ENCODE peak calls at places on chromosomes 5 and 9, in seven cellular contexts. S is upper lobe of left lung, Y is sigmoid colon, M is tibial nerve, F is GM12878, I is SK-N-SH, J is transverse colon. O is an unnamed sample.

GRCh38 chr5:14790220-14790619 is 81.4 kb downstream of the ANKH start:
- DNase-seq in S (no peak), Y (no peak), M (no peak), J (no peak), F (no peak), I (no peak), O (no peak)

GRCh38 chr5:68745459-68745858 is 348.4 kb upstream of the SLC30A5 start:
- DNase-seq in S (no peak), M (no peak), J (no peak), Y (no peak), F (no peak), I (no peak), O (no peak)

GRCh38 chr9:28774433-28775029 is 1201.2 kb upstream of the C9orf72 start:
- DNase-seq in Y (no peak), S (no peak), M (no peak), F (no peak), I (peak; percentile 34), J (no peak), O (no peak)

GRCh38 chr9:97386733-97387503 is 25.0 kb upstream of the TDRD7 start:
- DNase-seq in M (peak; percentile 73), S (peak; percentile 54), Y (no peak), F (no peak), J (peak; percentile 78), I (peak; percentile 89), O (peak; percentile 73)

GRCh38 chr5:31463341-31463740 is 68.6 kb downstream of the DROSHA start:
- DNase-seq in I (no peak), F (no peak), S (no peak), M (no peak), Y (no peak), J (no peak), O (no peak)

GRCh38 chr5:58502032-58502431 is 10.8 kb downstream of the GAPT start:
- DNase-seq in I (no peak), Y (no peak), M (no peak), J (no peak), S (no peak), F (no peak), O (no peak)

GRCh38 chr9:133403766-133404439 is 13.9 kb downstream of the REXO4 start:
- DNase-seq in Y (no peak), J (peak; percentile 66), M (no peak), I (peak; percentile 57), F (no peak), S (peak; percentile 71), O (peak; percentile 74)

GRCh38 chr5:143080407-143080806 is 310.2 kb downstream of the ARHGAP26 start:
- DNase-seq in S (no peak), Y (no peak), F (no peak), I (no peak), M (no peak), J (peak; percentile 47), O (no peak)

GRCh38 chr5:2906302-2907090 is 155.0 kb upstream of the IRX2 start:
- DNase-seq in M (no peak), I (no peak), Y (no peak), J (no peak), S (no peak), F (no peak), O (no peak)

GRCh38 chr5:121144764-121145163 is 680.7 kb downstream of the PRR16 start:
- DNase-seq in F (no peak), Y (no peak), S (no peak), I (no peak), J (no peak), M (no peak), O (no peak)

GRCh38 chr5:35815089-35815936 is 41.4 kb upstream of the IL7R start:
- DNase-seq in Y (no peak), F (no peak), M (no peak), I (peak; percentile 27), S (no peak), J (no peak), O (no peak)

GRCh38 chr5:116502616-116503015 is 72.0 kb downstream of the SEMA6A start:
- DNase-seq in Y (peak; percentile 78), J (no peak), M (peak; percentile 8), S (no peak), F (no peak), I (no peak), O (no peak)

GRCh38 chr5:33905381-33905780 is 13.6 kb upstream of the ADAMTS12 start:
- DNase-seq in M (no peak), Y (no peak), S (no peak), I (no peak), F (no peak), J (no peak), O (no peak)

GRCh38 chr5:163105456-163105855 is 331.9 kb upstream of the CCNG1 start:
- DNase-seq in J (no peak), F (no peak), I (no peak), S (no peak), M (no peak), Y (no peak), O (no peak)

GRCh38 chr5:163104496-163104895 is 332.9 kb upstream of the CCNG1 start:
- DNase-seq in M (no peak), S (no peak), I (no peak), Y (no peak), J (no peak), F (no peak), O (no peak)

GRCh38 chr5:163108351-163108750 is 329.0 kb upstream of the CCNG1 start:
- DNase-seq in M (no peak), J (no peak), F (no peak), I (no peak), S (no peak), Y (no peak), O (no peak)

GRCh38 chr5:163106098-163106497 is 331.3 kb upstream of the CCNG1 start:
- DNase-seq in F (no peak), S (no peak), M (no peak), Y (no peak), J (no peak), I (no peak), O (no peak)
- TF ChIP-seq EP300 in F (no peak), S (no peak), M (no peak), Y (no peak), J (no peak), I (no peak), O (no peak)

GRCh38 chr9:135448570-135449180 is 30.9 kb upstream of the PPP1R26 start:
- DNase-seq in I (peak; percentile 9), M (no peak), J (no peak), Y (no peak), S (no peak), F (no peak), O (no peak)
- TF ChIP-seq EP300 in I (no peak), M (no peak), J (no peak), Y (no peak), S (no peak), F (no peak), O (no peak)

GRCh38 chr9:129554649-129555048 is 66.3 kb downstream of the C9orf50 start:
- DNase-seq in J (no peak), M (no peak), Y (no peak), S (no peak), F (no peak), I (no peak), O (no peak)
- TF ChIP-seq EP300 in J (no peak), M (no peak), Y (no peak), S (no peak), F (no peak), I (no peak), O (no peak)

GRCh38 chr5:92144824-92145223 is 761.7 kb upstream of the ARRDC3 start:
- DNase-seq in F (no peak), J (no peak), Y (no peak), M (no peak), S (no peak), I (no peak), O (no peak)

GRCh38 chr5:92147263-92147662 is 764.1 kb upstream of the ARRDC3 start:
- DNase-seq in S (no peak), M (no peak), J (no peak), Y (no peak), F (no peak), I (no peak), O (no peak)

GRCh38 chr5:92145852-92146251 is 762.7 kb upstream of the ARRDC3 start:
- DNase-seq in S (no peak), I (no peak), M (no peak), J (no peak), Y (no peak), F (no peak), O (no peak)

DNA sequence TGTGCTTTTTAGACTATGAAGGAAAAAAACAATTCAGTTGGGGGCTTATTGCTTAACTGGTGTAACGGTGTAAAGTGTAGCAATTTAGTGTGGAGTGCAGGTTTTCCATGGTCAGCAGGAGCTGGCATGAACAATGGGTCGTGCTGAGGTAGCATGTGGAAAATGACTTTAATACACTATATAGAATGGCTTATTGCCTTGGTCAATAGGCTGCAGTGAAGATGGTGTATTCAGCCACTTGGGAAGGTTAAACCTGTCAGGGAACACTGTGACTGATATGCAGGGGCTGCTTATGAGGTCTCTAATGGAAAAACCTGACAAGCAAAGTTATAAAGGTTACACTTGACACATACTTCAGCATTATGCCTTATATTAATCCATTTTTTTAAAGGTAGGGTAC is 764.7 kb upstream of the ARRDC3 start:
- DNase-seq in S (no peak), J (no peak), Y (no peak), M (no peak), F (no peak), I (no peak), O (no peak)
- TF ChIP-seq EP300 in S (no peak), J (no peak), Y (no peak), M (no peak), F (no peak), I (no peak), O (no peak)

DNA sequence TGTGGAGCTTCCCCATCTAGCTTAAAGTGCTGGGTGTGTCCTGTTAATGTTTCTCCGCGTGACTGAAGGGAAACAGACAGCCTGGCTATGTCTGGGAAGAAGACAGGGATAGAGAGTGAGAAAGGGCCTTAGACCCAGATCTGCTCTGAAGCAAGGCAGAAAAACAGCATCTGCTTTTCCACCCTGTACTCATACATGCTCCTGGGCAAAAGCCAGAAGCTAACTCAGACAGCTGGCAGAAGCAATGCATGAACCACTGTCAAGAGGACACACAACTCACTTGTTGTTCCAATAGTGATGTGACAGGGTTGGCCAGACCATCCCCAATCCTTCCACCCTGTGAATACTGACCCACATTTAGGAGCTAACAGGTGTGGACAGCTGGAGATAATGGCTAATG is 63.3 kb downstream of the DPYSL3 start:
- DNase-seq in S (no peak), Y (peak; percentile 78), I (no peak), J (no peak), F (no peak), M (peak; percentile 41), O (no peak)
- TF ChIP-seq EP300 in S (no peak), Y (no peak), I (no peak), J (no peak), F (no peak), M (no peak), O (no peak)

GRCh38 chr5:59829922-59830321 is 63.6 kb downstream of the PDE4D start:
- DNase-seq in Y (no peak), F (no peak), M (no peak), S (no peak), I (no peak), J (no peak), O (no peak)
- TF ChIP-seq EP300 in Y (no peak), F (no peak), M (no peak), S (no peak), I (no peak), J (no peak), O (no peak)

O was measured in stomach.